ENCODE peak calls at places on chromosomes 11 and 22, in five cellular contexts. G is IMR-90, N is H1, Y is neuronal stem cell, W is mesenchymal stem cell. A is an unnamed sample.

GRCh38 chr11:64998690-64999431 is 2.1 kb upstream of the BATF2 start:
- DNase-seq in G (no peak), N (no peak), Y (no peak), W (no peak), A (no peak)

GRCh38 chr22:28183078-28183870 is 264.2 kb upstream of the PITPNB start:
- DNase-seq in G (no peak), N (no peak), Y (no peak), W (no peak), A (no peak)

GRCh38 chr11:70751142-70751734 is 352.9 kb downstream of the CTTN start:
- DNase-seq in G (no peak), N (no peak), Y (no peak), W (peak; percentile 24), A (no peak)

GRCh38 chr22:24847490-24847889 is 41.5 kb downstream of the SGSM1 start:
- DNase-seq in G (no peak), N (no peak), Y (no peak), W (no peak), A (no peak)

GRCh38 chr11:71086687-71087258 is 165.6 kb downstream of the SHANK2 start:
- DNase-seq in G (peak; percentile 10), N (peak; percentile 78), Y (peak; percentile 38), W (peak; percentile 24), A (peak; percentile 81)

GRCh38 chr11:70786021-70786665 is 387.8 kb downstream of the CTTN start:
- DNase-seq in G (no peak), N (no peak), Y (no peak), W (no peak), A (no peak)

GRCh38 chr11:75072582-75072981 is 24.1 kb downstream of the OR2AT4 start:
- DNase-seq in G (no peak), N (no peak), Y (no peak), W (no peak), A (peak; percentile 52)

GRCh38 chr11:41201156-41201555 is 258.3 kb downstream of the LRRC4C start:
- DNase-seq in G (peak; percentile 0), N (peak; percentile 78), Y (peak; percentile 49), W (peak; percentile 10), A (peak; percentile 54)

GRCh38 chr11:50187220-50187619 is 154.5 kb downstream of the OR4C45 start:
- DNase-seq in G (no peak), N (no peak), Y (no peak), W (no peak), A (no peak)

GRCh38 chr11:131195801-131196517 is 174.5 kb upstream of the NTM start:
- DNase-seq in G (peak; percentile 25), N (no peak), Y (no peak), W (no peak), A (no peak)

GRCh38 chr11:92109476-92109875 is 115.1 kb upstream of the FAT3 start:
- DNase-seq in G (no peak), N (no peak), Y (no peak), W (no peak), A (no peak)

GRCh38 chr11:3627291-3627690 is 14.5 kb downstream of the ART5 start:
- DNase-seq in G (peak; percentile 81), N (no peak), Y (no peak), W (peak; percentile 81), A (no peak)

GRCh38 chr11:2377511-2378443 is 667 bp downstream of the CD81 start:
- DNase-seq in G (peak; percentile 33), N (peak; percentile 73), Y (peak; percentile 56), W (peak; percentile 68), A (peak; percentile 57)

GRCh38 chr22:45977551-45978274 is 751 bp upstream of the WNT7B start:
- DNase-seq in G (peak; percentile 22), N (peak; percentile 72), Y (peak; percentile 52), W (peak; percentile 28), A (peak; percentile 68)

GRCh38 chr22:31361743-31362142 is 15.6 kb upstream of the PATZ1 start:
- DNase-seq in G (no peak), N (no peak), Y (no peak), W (no peak), A (no peak)

GRCh38 chr22:28893810-28894209 is 10.4 kb downstream of the ZNRF3 start:
- DNase-seq in G (no peak), N (no peak), Y (no peak), W (no peak), A (no peak)

DNA sequence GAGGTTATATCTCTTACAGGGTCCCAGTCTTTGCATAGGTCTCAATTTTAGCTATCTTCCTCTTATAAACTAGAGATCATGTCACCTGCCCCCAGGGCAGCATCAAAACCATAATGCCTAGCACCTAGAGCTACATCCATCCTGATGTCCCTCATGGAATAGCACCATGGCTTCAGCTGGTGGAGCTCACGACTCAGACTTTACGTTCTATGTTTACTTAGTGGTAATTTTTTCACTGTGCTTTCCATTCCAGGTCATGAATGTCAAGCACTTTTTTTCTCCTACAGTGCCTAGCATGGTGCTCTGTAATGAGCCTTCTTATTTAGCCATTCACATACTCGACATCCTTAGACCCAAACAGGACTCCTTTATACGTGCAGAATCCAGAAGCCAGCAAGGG is 58.4 kb downstream of the RPUSD4 start:
- DNase-seq in G (no peak), N (no peak), Y (no peak), W (no peak), A (no peak)
- H3K27ac ChIP-seq in G (no peak overlapping the region), N (no peak overlapping the region), Y (peak overlapping the region; percentile 72), W (no peak overlapping the region), A (no peak overlapping the region)

GRCh38 chr11:832529-833113 is at the start of gene CD151:
- DNase-seq in G (peak; percentile 45), N (peak; percentile 83), Y (no peak), W (peak; percentile 64), A (peak; percentile 79)
- H3K14ac ChIP-seq in G (peak within 1 kb of the TSS; percentile 99), N (no peak within 1 kb of the TSS), Y (peak within 1 kb of the TSS; percentile 89), W (peak within 1 kb of the TSS; percentile 91), A (peak within 1 kb of the TSS; percentile 24)

GRCh38 chr11:61912991-61913698 is 4.2 kb downstream of the RAB3IL1 start:
- DNase-seq in G (no peak), N (no peak), Y (no peak), W (no peak), A (peak; percentile 33)

GRCh38 chr11:61912530-61912898 is 4.9 kb downstream of the RAB3IL1 start:
- DNase-seq in G (no peak), N (no peak), Y (no peak), W (no peak), A (no peak)

GRCh38 chr11:61910473-61911123 is 6.8 kb downstream of the RAB3IL1 start:
- DNase-seq in G (no peak), N (no peak), Y (no peak), W (no peak), A (no peak)

GRCh38 chr11:61911124-61911700 is 6.2 kb downstream of the RAB3IL1 start:
- DNase-seq in G (no peak), N (no peak), Y (no peak), W (no peak), A (no peak)

GRCh38 chr11:61911701-61912529 is 5.5 kb downstream of the RAB3IL1 start:
- DNase-seq in G (no peak), N (no peak), Y (no peak), W (no peak), A (no peak)
- H3K4me1 ChIP-seq in G (no peaks in the 10 kb centered on the region), N (peaks cover 9% of the 10 kb centered on the region), Y (peaks cover 5% of the 10 kb centered on the region), W (peaks cover 5% of the 10 kb centered on the region), A (no peaks in the 10 kb centered on the region)

GRCh38 chr11:8765294-8765693 is 82.7 kb downstream of the RPL27A start:
- DNase-seq in G (peak; percentile 85), N (no peak), Y (no peak), W (peak; percentile 72), A (no peak)

GRCh38 chr11:8768625-8769333 is 86.2 kb downstream of the RPL27A start:
- DNase-seq in G (peak; percentile 89), N (no peak), Y (no peak), W (peak; percentile 77), A (no peak)

GRCh38 chr11:8767466-8768142 is 85.0 kb downstream of the RPL27A start:
- DNase-seq in G (no peak), N (no peak), Y (no peak), W (no peak), A (no peak)

GRCh38 chr11:8766043-8766992 is 83.7 kb downstream of the RPL27A start:
- DNase-seq in G (peak; percentile 52), N (no peak), Y (peak; percentile 23), W (no peak), A (peak; percentile 46)

DNA sequence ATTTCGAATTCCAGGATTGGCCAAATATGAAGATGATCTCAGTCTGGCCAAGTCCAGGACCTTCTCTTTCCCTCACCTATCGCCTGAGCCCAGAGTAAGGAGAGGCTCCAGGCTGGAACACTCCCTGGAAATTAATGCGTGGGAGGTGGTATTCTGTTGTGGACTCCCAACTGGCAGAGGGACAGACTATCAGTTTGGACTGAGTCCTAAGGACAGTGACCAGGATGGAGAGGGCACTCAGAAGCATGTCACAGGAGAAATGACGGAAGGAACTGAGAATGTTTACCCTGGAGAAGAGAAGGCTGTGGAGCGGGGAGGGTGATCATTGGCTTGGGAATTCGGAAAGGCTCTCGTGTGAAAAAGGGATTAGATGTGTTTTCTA is 84.4 kb downstream of the RPL27A start:
- DNase-seq in G (no peak), N (no peak), Y (no peak), W (no peak), A (no peak)
- H3K27ac ChIP-seq in G (peak overlapping the region; percentile 58), N (no peak overlapping the region), Y (no peak overlapping the region), W (no peak overlapping the region), A (no peak overlapping the region)

GRCh38 chr11:12403995-12404345 is 26.6 kb downstream of the PARVA start:
- DNase-seq in G (no peak), N (no peak), Y (no peak), W (no peak), A (no peak)

GRCh38 chr11:12404461-12404860 is 27.1 kb downstream of the PARVA start:
- DNase-seq in G (no peak), N (no peak), Y (no peak), W (no peak), A (no peak)

GRCh38 chr11:12403122-12403994 is 26.0 kb downstream of the PARVA start:
- DNase-seq in G (peak; percentile 85), N (no peak), Y (no peak), W (no peak), A (no peak)

GRCh38 chr11:12402691-12403120 is 25.3 kb downstream of the PARVA start:
- DNase-seq in G (no peak), N (no peak), Y (no peak), W (no peak), A (no peak)

DNA sequence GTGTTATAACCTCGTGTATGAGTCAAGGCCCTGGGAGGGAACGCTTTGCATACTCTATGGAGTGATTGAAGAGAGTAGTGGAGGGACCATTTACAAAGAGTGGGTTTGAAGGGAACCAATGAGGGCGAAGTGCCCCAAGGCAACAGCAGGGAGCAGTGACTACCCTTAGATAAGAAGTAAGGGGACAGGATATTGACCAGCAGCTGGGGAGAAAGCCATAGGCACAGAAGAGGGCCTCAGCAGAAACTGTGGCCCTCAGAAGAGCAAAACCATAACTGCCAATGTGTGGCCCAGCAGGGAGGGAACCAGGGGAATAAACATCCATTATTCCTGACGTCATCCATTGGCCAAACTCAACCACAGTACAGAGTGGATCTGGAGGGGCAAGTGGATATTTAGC is 24.7 kb downstream of the PARVA start:
- DNase-seq in G (no peak), N (no peak), Y (no peak), W (no peak), A (no peak)
- H3K14ac ChIP-seq in G (peak overlapping the region; percentile 22), N (no peak overlapping the region), Y (no peak overlapping the region), W (no peak overlapping the region), A (no peak overlapping the region)

GRCh38 chr11:60782393-60783140 is 2.6 kb upstream of the MS4A10 start:
- DNase-seq in G (no peak), N (no peak), Y (no peak), W (no peak), A (no peak)
- H3K4me1 ChIP-seq in G (peaks cover 5% of the 10 kb centered on the region), N (no peaks in the 10 kb centered on the region), Y (peaks cover 3% of the 10 kb centered on the region), W (peaks cover 16% of the 10 kb centered on the region), A (no peaks in the 10 kb centered on the region)

A was measured in H9.